ENCODE peak calls at places on chromosomes 5 and 9, in five cellular contexts. F is thoracic aorta; X is CD4-positive, CD25-positive, alpha-beta regulatory T cell; H is HAP-1; O is mesendoderm. Q is an unnamed sample. For H3K36me3 and H3K4me1, the result is how much of the 10 kb centered on the place peaks cover.

GRCh38 chr9:35731415-35732184 is 395 bp downstream of the TLN1 start:
- DNase-seq in F (no peak), X (peak), H (peak), O (no peak), Q (no peak)

GRCh38 chr5:135395451-135395850 is 3.6 kb downstream of the MACROH2A1 start:
- DNase-seq in F (no peak), X (no peak), H (no peak), O (peak), Q (no peak)

GRCh38 chr9:85600675-85601263 is 141.0 kb downstream of the AGTPBP1 start:
- DNase-seq in F (no peak), X (no peak), H (no peak), O (peak), Q (peak)

GRCh38 chr9:16864741-16865434 is 5.6 kb downstream of the BNC2 start:
- DNase-seq in F (no peak), X (no peak), H (no peak), O (no peak), Q (no peak)

GRCh38 chr9:6307551-6308096 is 20.6 kb upstream of the TPD52L3 start:
- DNase-seq in F (no peak), X (no peak), H (no peak), O (no peak), Q (no peak)

GRCh38 chr5:72283358-72283757 is 36.7 kb downstream of the MRPS27 start:
- DNase-seq in F (no peak), X (no peak), H (no peak), O (no peak), Q (no peak)

GRCh38 chr5:125536582-125536981 is 790.1 kb upstream of the ZNF608 start:
- DNase-seq in F (no peak), X (no peak), H (no peak), O (no peak), Q (no peak)

GRCh38 chr5:141326088-141326854 is 4.0 kb upstream of the PCDHGA1 start:
- DNase-seq in F (no peak), X (peak), H (no peak), O (peak), Q (no peak)

GRCh38 chr5:64161420-64161819 is 4.2 kb upstream of the RNF180 start:
- DNase-seq in F (no peak), X (no peak), H (no peak), O (no peak), Q (no peak)

GRCh38 chr9:21653091-21653490 is 149.3 kb upstream of the MTAP start:
- DNase-seq in F (no peak), X (no peak), H (no peak), O (no peak), Q (no peak)

GRCh38 chr5:149635394-149635793 is 54.1 kb downstream of the ARHGEF37 start:
- DNase-seq in F (no peak), X (no peak), H (no peak), O (no peak), Q (no peak)

GRCh38 chr9:72442212-72442607 is 77.2 kb upstream of the ZFAND5 start:
- DNase-seq in F (no peak), X (no peak), H (no peak), O (peak), Q (no peak)

GRCh38 chr5:28415791-28416443 is 1377.5 kb upstream of the CDH9 start:
- DNase-seq in F (no peak), X (no peak), H (no peak), O (no peak), Q (no peak)

GRCh38 chr5:138454121-138454520 is 11.2 kb upstream of the EGR1 start:
- DNase-seq in F (no peak), X (no peak), H (no peak), O (no peak), Q (no peak)

GRCh38 chr9:110156902-110157301 is 51.1 kb downstream of the C9orf152 start:
- DNase-seq in F (no peak), X (peak), H (no peak), O (no peak), Q (no peak)

GRCh38 chr9:1604942-1605560 is 410.1 kb upstream of the SMARCA2 start:
- DNase-seq in F (no peak), X (no peak), H (peak), O (peak), Q (peak)

GRCh38 chr9:121779381-121780117 is 128.1 kb downstream of the DAB2IP start:
- DNase-seq in F (no peak), X (no peak), H (no peak), O (no peak), Q (no peak)

GRCh38 chr5:136030956-136031611 is 2.3 kb downstream of the TGFBI start:
- DNase-seq in F (no peak), X (no peak), H (no peak), O (no peak), Q (no peak)

GRCh38 chr5:139181835-139182452 is 16.2 kb downstream of the SIL1 start:
- DNase-seq in F (no peak), X (no peak), H (peak), O (no peak), Q (no peak)

GRCh38 chr5:147860641-147861025 is 17.9 kb upstream of the SCGB3A2 start:
- DNase-seq in F (no peak), X (no peak), H (no peak), O (no peak), Q (no peak)

GRCh38 chr5:82010696-82011095 is 38.9 kb downstream of the ATG10 start:
- DNase-seq in F (no peak), X (no peak), H (no peak), O (no peak), Q (no peak)

GRCh38 chr9:35367451-35367850 is 122.5 kb upstream of the RUSC2 start:
- DNase-seq in F (peak), X (no peak), H (no peak), O (peak), Q (no peak)

GRCh38 chr5:66285343-66285942 is 141.3 kb downstream of the SREK1 start:
- DNase-seq in F (no peak), X (no peak), H (no peak), O (no peak), Q (no peak)

GRCh38 chr9:13174906-13175639 is 104.4 kb downstream of the MPDZ start:
- DNase-seq in F (no peak), X (no peak), H (no peak), O (no peak), Q (no peak)

GRCh38 chr5:158546748-158547147 is 553.0 kb downstream of the EBF1 start:
- DNase-seq in F (no peak), X (no peak), H (no peak), O (no peak), Q (no peak)

GRCh38 chr9:132630811-132631210 is 39.0 kb downstream of the DDX31 start:
- DNase-seq in F (no peak), X (no peak), H (no peak), O (no peak), Q (no peak)

GRCh38 chr5:111680737-111681413 is 76.1 kb downstream of the NREP start:
- DNase-seq in F (peak), X (no peak), H (peak), O (no peak), Q (no peak)

GRCh38 chr9:96040591-96041461 is 165.3 kb downstream of the ERCC6L2 start:
- DNase-seq in F (no peak), X (no peak), H (no peak), O (no peak), Q (peak)

GRCh38 chr9:114968710-114969109 is 38.3 kb upstream of the TNFSF8 start:
- DNase-seq in F (no peak), X (no peak), H (no peak), O (peak), Q (peak)

GRCh38 chr5:76736679-76737078 is 20.8 kb downstream of the F2R start:
- DNase-seq in F (no peak), X (no peak), H (no peak), O (no peak), Q (no peak)

GRCh38 chr5:159290741-159291140 is 27.7 kb downstream of the UBLCP1 start:
- DNase-seq in F (no peak), X (no peak), H (no peak), O (no peak), Q (no peak)

GRCh38 chr9:8815219-8815618 is 1015.6 kb upstream of the DMAC1 start:
- DNase-seq in F (no peak), X (no peak), H (no peak), O (no peak), Q (no peak)

GRCh38 chr9:15834541-15834940 is 281.7 kb downstream of the CCDC171 start:
- DNase-seq in F (no peak), X (no peak), H (no peak), O (no peak), Q (no peak)

DNA sequence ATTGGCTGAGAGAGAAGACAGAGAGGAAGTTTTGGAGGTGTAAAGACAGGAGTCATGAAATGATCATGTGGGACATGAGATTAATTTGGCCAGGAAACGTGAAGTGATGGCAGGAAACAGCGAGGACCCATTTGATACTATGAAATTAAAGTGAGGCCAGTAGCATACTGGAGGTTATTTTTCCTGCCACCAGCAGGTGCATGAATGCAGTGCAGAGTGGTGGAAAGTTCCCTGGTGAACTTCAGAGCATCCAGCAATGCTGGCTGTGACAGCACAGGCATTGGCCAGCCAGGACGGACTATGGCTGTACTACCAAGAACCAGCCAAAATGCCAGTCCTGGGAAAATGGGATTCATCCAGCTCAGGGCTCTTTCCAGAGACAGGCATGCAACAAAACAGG is 152.2 kb downstream of the SYK start:
- DNase-seq in F (no peak), X (no peak), H (no peak), O (no peak), Q (no peak)
- H3K36me3 ChIP-seq in F (under half), X (under half), H (under half), O (under half), Q (under half)

GRCh38 chr5:115109840-115110239 is 59.9 kb downstream of the TRIM36 start:
- DNase-seq in F (no peak), X (no peak), H (no peak), O (no peak), Q (no peak)
- H3K4me1 ChIP-seq in F (under half), X (under half), H (under half), O (under half), Q (under half)

GRCh38 chr9:136443687-136444086 is 4.0 kb upstream of the INPP5E start:
- DNase-seq in F (no peak), X (no peak), H (no peak), O (no peak), Q (no peak)

GRCh38 chr9:136444102-136444501 is 4.5 kb upstream of the INPP5E start:
- DNase-seq in F (no peak), X (no peak), H (no peak), O (no peak), Q (no peak)

GRCh38 chr9:136441681-136442245 is 2.1 kb upstream of the INPP5E start:
- DNase-seq in F (no peak), X (no peak), H (no peak), O (no peak), Q (no peak)

GRCh38 chr9:136442330-136442729 is 2.7 kb upstream of the INPP5E start:
- DNase-seq in F (no peak), X (no peak), H (no peak), O (no peak), Q (no peak)

GRCh38 chr9:136443087-136443486 is 3.4 kb upstream of the INPP5E start:
- DNase-seq in F (no peak), X (no peak), H (no peak), O (no peak), Q (no peak)
- H3K36me3 ChIP-seq in F (half or more), X (half or more), H (half or more), O (under half), Q (half or more)

GRCh38 chr5:168877132-168877895 is 298.1 kb upstream of the PANK3 start:
- DNase-seq in F (no peak), X (no peak), H (peak), O (no peak), Q (no peak)
- H3K4me1 ChIP-seq in F (under half), X (under half), H (under half), O (under half), Q (under half)

GRCh38 chr9:131149678-131150033 is 24.3 kb downstream of the NUP214 start:
- DNase-seq in F (no peak), X (no peak), H (no peak), O (no peak), Q (no peak)
- H3K36me3 ChIP-seq in F (half or more), X (half or more), H (half or more), O (under half), Q (half or more)